ENCODE peak calls at places on chromosomes 11 and 22, in four cellular contexts. W is Calu3; L is stimulated activated naive B cell treated with anti-CD40 and anti-IgM and Interleukin-4, amounts not matched to agents 10 μg/mL and 1 μg/mL and 100 μg/mL, for 72 hours; Z is RCC 7860. N is an unnamed sample.

GRCh38 chr11:76845069-76845468 is 15.6 kb upstream of the ACER3 start:
- DNase-seq in W (no peak), L (no peak), Z (no peak), N (no peak)

GRCh38 chr11:35932641-35933571 is 11.0 kb upstream of the LDLRAD3 start:
- DNase-seq in W (no peak), L (no peak), Z (no peak), N (no peak)

GRCh38 chr22:49838771-49839717 is 11.4 kb upstream of the BRD1 start:
- DNase-seq in W (no peak), L (peak), Z (no peak), N (no peak)

GRCh38 chr11:120210651-120211521 is at the start of gene OAF:
- DNase-seq in W (peak), L (peak), Z (peak), N (peak)

GRCh38 chr11:5280582-5281102 is 10.9 kb upstream of the HBE1 start:
- DNase-seq in W (peak), L (peak), Z (peak), N (no peak)

GRCh38 chr11:10715571-10715970 is 22.0 kb upstream of the IRAG1 start:
- DNase-seq in W (no peak), L (no peak), Z (no peak), N (no peak)

GRCh38 chr11:2265396-2265795 is 5.0 kb downstream of the ASCL2 start:
- DNase-seq in W (no peak), L (peak), Z (no peak), N (no peak)

GRCh38 chr11:12272821-12273617 is 104.4 kb upstream of the PARVA start:
- DNase-seq in W (no peak), L (no peak), Z (peak), N (no peak)

GRCh38 chr11:118338637-118339061 is 3.9 kb downstream of the CD3D start:
- DNase-seq in W (no peak), L (no peak), Z (no peak), N (no peak)

GRCh38 chr22:19643448-19644313 is 70.6 kb upstream of the SEPTIN5 start:
- DNase-seq in W (no peak), L (no peak), Z (no peak), N (no peak)

GRCh38 chr11:72637926-72638325 is 36.3 kb downstream of the PDE2A start:
- DNase-seq in W (no peak), L (no peak), Z (no peak), N (no peak)